ENCODE peak calls at places on chromosomes 12 and 14, in five cellular contexts. U is A172; F is effector CD4-positive, alpha-beta T cell; D is IMR-90; K is D341Med. M is an unnamed sample.
A peak's percentile ranks its signal among the peaks of the same experiment; 100 is the strongest.

GRCh38 chr14:68133856-68134255 is 314.3 kb downstream of the RAD51B start:
- DNase-seq in F (no peak), K (no peak), D (no peak), U (peak; percentile 71), M (no peak)

GRCh38 chr12:1932264-1932777 is 13.9 kb upstream of the CACNA2D4 start:
- DNase-seq in K (no peak), U (no peak), D (no peak), F (no peak), M (no peak)

GRCh38 chr12:107884769-107885694 is 110.5 kb downstream of the ASCL4 start:
- DNase-seq in K (peak; percentile 83), U (peak; percentile 53), F (no peak), D (peak; percentile 49), M (peak; percentile 30)

GRCh38 chr14:32762886-32763285 is 175.8 kb upstream of the NPAS3 start:
- DNase-seq in D (peak; percentile 1), K (no peak), U (no peak), F (no peak), M (no peak)

GRCh38 chr14:49966304-49966809 is 73.5 kb downstream of the ARF6 start:
- DNase-seq in F (no peak), U (no peak), K (no peak), D (no peak), M (no peak)

GRCh38 chr14:65478596-65478995 is 66.1 kb downstream of the FUT8 start:
- DNase-seq in D (peak; percentile 10), F (no peak), K (no peak), U (peak; percentile 74), M (peak; percentile 48)

GRCh38 chr12:6647083-6647604 is at the start of gene ACRBP:
- DNase-seq in D (peak; percentile 14), F (no peak), U (no peak), K (peak; percentile 41), M (no peak)

GRCh38 chr12:99111600-99111999 is 466.5 kb downstream of the APAF1 start:
- DNase-seq in K (no peak), D (no peak), F (no peak), U (no peak), M (no peak)

GRCh38 chr12:119328111-119328510 is 6.4 kb upstream of the CCDC60 start:
- DNase-seq in U (peak; percentile 1), K (peak; percentile 83), D (no peak), F (no peak), M (no peak)

GRCh38 chr12:80293347-80293746 is 150.7 kb upstream of the PTPRQ start:
- DNase-seq in D (no peak), F (no peak), K (no peak), U (no peak), M (no peak)

GRCh38 chr12:104219908-104220404 is 4.4 kb downstream of the TXNRD1 start:
- DNase-seq in D (peak; percentile 83), K (no peak), U (peak; percentile 96), F (peak; percentile 36), M (peak; percentile 92)

GRCh38 chr14:24952851-24953666 is 96.9 kb downstream of the STXBP6 start:
- DNase-seq in K (peak; percentile 35), U (no peak), D (peak; percentile 26), F (no peak), M (no peak)

GRCh38 chr14:33938131-33938949 is 12.5 kb downstream of the EGLN3 start:
- DNase-seq in K (peak; percentile 80), D (no peak), U (no peak), F (no peak), M (no peak)

GRCh38 chr12:59452259-59452658 is 143.6 kb upstream of the SLC16A7 start:
- DNase-seq in D (peak; percentile 85), F (no peak), U (peak; percentile 74), K (no peak), M (peak; percentile 91)

GRCh38 chr12:24307153-24307552 is 357.7 kb upstream of the SOX5 start:
- DNase-seq in D (no peak), F (no peak), K (no peak), U (no peak), M (no peak)

GRCh38 chr14:33903369-33903768 is 47.5 kb downstream of the EGLN3 start:
- DNase-seq in F (no peak), U (no peak), D (no peak), K (no peak), M (no peak)

GRCh38 chr14:47040490-47040889 is 388.9 kb upstream of the RPL10L start:
- DNase-seq in U (peak; percentile 17), K (peak; percentile 50), D (no peak), F (no peak), M (no peak)

GRCh38 chr12:57342207-57342691 is 88.6 kb downstream of the R3HDM2 start:
- DNase-seq in F (no peak), U (no peak), D (peak; percentile 54), K (peak; percentile 39), M (no peak)

GRCh38 chr12:44851586-44851985 is 24.5 kb downstream of the NELL2 start:
- DNase-seq in D (no peak), U (no peak), F (no peak), K (no peak), M (no peak)

GRCh38 chr12:6613015-6613775 is 6.0 kb upstream of the CHD4 start:
- DNase-seq in K (peak; percentile 69), U (peak; percentile 86), D (peak; percentile 72), F (no peak), M (peak; percentile 72)

GRCh38 chr12:112906712-112907414 is at the start of gene OAS1:
- DNase-seq in U (peak; percentile 57), D (peak; percentile 22), F (peak; percentile 7), K (no peak), M (no peak)

GRCh38 chr12:54390176-54390667 is 5.7 kb upstream of the ZNF385A start:
- DNase-seq in D (no peak), F (no peak), U (no peak), K (no peak), M (no peak)

GRCh38 chr12:112837629-112838191 is 46.2 kb downstream of the RPH3A start:
- DNase-seq in D (peak; percentile 29), F (no peak), K (no peak), U (peak; percentile 44), M (no peak)

GRCh38 chr12:94644141-94644575 is 6.2 kb downstream of the TMCC3 start:
- DNase-seq in D (peak; percentile 24), F (no peak), U (peak; percentile 67), K (no peak), M (peak; percentile 13)

GRCh38 chr12:29889737-29890136 is 106.0 kb upstream of the TMTC1 start:
- DNase-seq in U (peak; percentile 36), K (no peak), D (peak; percentile 32), F (no peak), M (no peak)

GRCh38 chr12:51320695-51321320 is 3.2 kb downstream of the BIN2 start:
- DNase-seq in U (peak; percentile 27), K (no peak), F (no peak), D (peak; percentile 26), M (no peak)

GRCh38 chr12:120265203-120265482 is 387 bp downstream of the PXN start:
- DNase-seq in D (no peak), F (no peak), U (no peak), K (no peak), M (no peak)

GRCh38 chr12:30599631-30600030 is 96.0 kb downstream of the IPO8 start:
- DNase-seq in D (peak; percentile 39), K (no peak), U (no peak), F (no peak), M (no peak)

GRCh38 chr14:105486974-105487448 is 325 bp downstream of the CRIP1 start:
- DNase-seq in F (peak; percentile 49), K (no peak), U (no peak), D (no peak), M (no peak)

GRCh38 chr12:64825143-64826011 is 930 bp downstream of the TBC1D30 start:
- DNase-seq in F (no peak), D (no peak), U (no peak), K (peak; percentile 66), M (no peak)

GRCh38 chr12:104223599-104224168 is 8.1 kb downstream of the TXNRD1 start:
- DNase-seq in U (no peak), K (no peak), F (no peak), D (no peak), M (no peak)

GRCh38 chr12:93974252-93974651 is 174.1 kb upstream of the PLXNC1 start:
- DNase-seq in D (no peak), U (no peak), F (no peak), K (no peak), M (no peak)

GRCh38 chr12:17918013-17918412 is 172.0 kb downstream of the RERGL start:
- DNase-seq in F (no peak), D (no peak), U (no peak), K (no peak), M (no peak)

GRCh38 chr12:16606117-16606200 is at the start of gene LMO3:
- DNase-seq in F (no peak), D (no peak), U (no peak), K (no peak), M (no peak)

GRCh38 chr12:113933201-113933786 is 32.8 kb downstream of the RBM19 start:
- DNase-seq in K (peak; percentile 71), U (no peak), D (peak; percentile 79), F (no peak), M (no peak)

GRCh38 chr12:45464699-45465098 is 248.8 kb downstream of the ANO6 start:
- DNase-seq in K (peak; percentile 29), D (no peak), F (no peak), U (peak; percentile 2), M (no peak)

GRCh38 chr14:23538785-23539184 is 12.8 kb downstream of the ZFHX2 start:
- DNase-seq in F (no peak), D (peak; percentile 31), K (no peak), U (no peak), M (no peak)

GRCh38 chr14:95507701-95508103 is 8.7 kb downstream of the SYNE3 start:
- DNase-seq in U (peak; percentile 95), F (no peak), K (no peak), D (peak; percentile 75), M (peak; percentile 77)